ENCODE peak calls at places on chromosome 5, in seven cellular contexts. X is activated T-cell treated with anti-CD3 and anti-CD28 coated beads, Interleukin-2, amount 50 U/mL, for 24 hours; C is fibroblast of pulmonary artery; Y is AG20443; P is epithelial cell of esophagus; Q is MV-4-11; W is esophagus squamous epithelium. I is an unnamed sample.
A peak's percentile ranks its signal among the peaks of the same experiment; 100 is the strongest.

GRCh38 chr5:433836-434235 is 9.1 kb upstream of the EXOC3 start:
- DNase-seq in X (no peak), C (no peak), Y (no peak), P (no peak), Q (no peak), W (no peak), I (peak; percentile 56)

GRCh38 chr5:102536323-102536928 is 37.6 kb upstream of the SLCO6A1 start:
- DNase-seq in X (no peak), C (peak; percentile 29), Y (no peak), P (peak; percentile 11), Q (peak; percentile 27), W (no peak), I (no peak)

GRCh38 chr5:95730730-95731570 is at the start of gene RHOBTB3:
- DNase-seq in X (peak; percentile 69), C (peak; percentile 96), Y (peak; percentile 86), P (peak; percentile 61), Q (peak; percentile 30), W (peak; percentile 4), I (peak; percentile 70)

GRCh38 chr5:176541338-176542134 is 4.3 kb upstream of the RNF44 start:
- DNase-seq in X (peak; percentile 74), C (peak; percentile 64), Y (no peak), P (peak; percentile 86), Q (peak; percentile 46), W (no peak), I (peak; percentile 89)

GRCh38 chr5:1881273-1881586 is 1.5 kb downstream of the IRX4 start:
- DNase-seq in X (no peak), C (peak; percentile 26), Y (no peak), P (peak; percentile 43), Q (no peak), W (no peak), I (no peak)

GRCh38 chr5:144698454-144698853 is 527.8 kb downstream of the KCTD16 start:
- DNase-seq in X (no peak), C (no peak), Y (peak; percentile 11), P (peak; percentile 24), Q (no peak), W (no peak), I (no peak)

GRCh38 chr5:168013546-168013945 is 277.9 kb upstream of the WWC1 start:
- DNase-seq in X (no peak), C (no peak), Y (no peak), P (no peak), Q (no peak), W (no peak), I (no peak)

GRCh38 chr5:53169933-53170332 is 60.4 kb upstream of the MOCS2 start:
- DNase-seq in X (no peak), C (no peak), Y (no peak), P (no peak), Q (peak; percentile 60), W (no peak), I (no peak)

GRCh38 chr5:135488727-135489465 is 36.7 kb upstream of the TIFAB start:
- DNase-seq in X (no peak), C (peak; percentile 39), Y (peak; percentile 90), P (peak; percentile 43), Q (peak; percentile 41), W (no peak), I (peak; percentile 43)

GRCh38 chr5:29548262-29548661 is 1645.2 kb upstream of the CDH6 start:
- DNase-seq in X (no peak), C (no peak), Y (no peak), P (no peak), Q (no peak), W (no peak), I (no peak)

GRCh38 chr5:65553941-65554340 is 9.0 kb downstream of the CENPK start:
- DNase-seq in X (no peak), C (no peak), Y (no peak), P (no peak), Q (no peak), W (no peak), I (no peak)

GRCh38 chr5:103178167-103178566 is 58.1 kb downstream of the PPIP5K2 start:
- DNase-seq in X (no peak), C (peak; percentile 4), Y (no peak), P (no peak), Q (no peak), W (no peak), I (no peak)

GRCh38 chr5:78547731-78548189 is 100.8 kb downstream of the LHFPL2 start:
- DNase-seq in X (no peak), C (peak; percentile 100), Y (peak; percentile 72), P (no peak), Q (peak; percentile 63), W (no peak), I (no peak)

GRCh38 chr5:172699999-172700685 is 59.1 kb downstream of the NEURL1B start:
- DNase-seq in X (no peak), C (no peak), Y (no peak), P (no peak), Q (no peak), W (no peak), I (no peak)

GRCh38 chr5:58334035-58334434 is 125.9 kb downstream of the PLK2 start:
- DNase-seq in X (no peak), C (no peak), Y (no peak), P (no peak), Q (no peak), W (no peak), I (no peak)

GRCh38 chr5:175516933-175517823 is 38.8 kb downstream of the SFXN1 start:
- DNase-seq in X (peak; percentile 63), C (no peak), Y (no peak), P (no peak), Q (no peak), W (no peak), I (peak; percentile 68)

GRCh38 chr5:178437296-178438075 is 152.7 kb downstream of the COL23A1 start:
- DNase-seq in X (no peak), C (no peak), Y (no peak), P (no peak), Q (no peak), W (no peak), I (peak; percentile 28)

GRCh38 chr5:962801-963200 is 45.8 kb upstream of the NKD2 start:
- DNase-seq in X (no peak), C (no peak), Y (no peak), P (no peak), Q (no peak), W (no peak), I (peak; percentile 53)

GRCh38 chr5:141941779-141942178 is 16.2 kb downstream of the PCDH12 start:
- DNase-seq in X (no peak), C (no peak), Y (no peak), P (no peak), Q (no peak), W (no peak), I (no peak)

GRCh38 chr5:102532126-102532525 is 33.3 kb upstream of the SLCO6A1 start:
- DNase-seq in X (no peak), C (peak; percentile 66), Y (peak; percentile 20), P (no peak), Q (no peak), W (no peak), I (no peak)

GRCh38 chr5:179376701-179377420 is 31.6 kb upstream of the ADAMTS2 start:
- DNase-seq in X (no peak), C (no peak), Y (no peak), P (no peak), Q (no peak), W (no peak), I (no peak)

GRCh38 chr5:100667021-100667671 is 132.0 kb downstream of the FAM174A start:
- DNase-seq in X (no peak), C (peak; percentile 98), Y (no peak), P (peak; percentile 93), Q (peak; percentile 95), W (no peak), I (no peak)

GRCh38 chr5:39892708-39893107 is 467.9 kb upstream of the DAB2 start:
- DNase-seq in X (no peak), C (peak; percentile 33), Y (no peak), P (peak; percentile 80), Q (no peak), W (no peak), I (no peak)

GRCh38 chr5:114957384-114957783 is 212.3 kb downstream of the TRIM36 start:
- DNase-seq in X (no peak), C (no peak), Y (no peak), P (no peak), Q (no peak), W (no peak), I (no peak)

GRCh38 chr5:132237141-132237540 is 9.5 kb upstream of the P4HA2 start:
- DNase-seq in X (no peak), C (no peak), Y (peak; percentile 36), P (peak; percentile 28), Q (peak; percentile 90), W (no peak), I (peak; percentile 28)

GRCh38 chr5:151745071-151745705 is 13.2 kb downstream of the ATOX1 start:
- DNase-seq in X (no peak), C (peak; percentile 84), Y (peak; percentile 74), P (peak; percentile 98), Q (peak; percentile 35), W (peak; percentile 10), I (peak; percentile 69)

GRCh38 chr5:38316544-38317224 is 58.3 kb downstream of the EGFLAM start:
- DNase-seq in X (no peak), C (peak; percentile 29), Y (peak; percentile 64), P (no peak), Q (no peak), W (no peak), I (no peak)

GRCh38 chr5:2167671-2168070 is 284.9 kb upstream of the IRX4 start:
- DNase-seq in X (no peak), C (no peak), Y (no peak), P (no peak), Q (no peak), W (no peak), I (no peak)

GRCh38 chr5:17046320-17046719 is 110.2 kb upstream of the MYO10 start:
- DNase-seq in X (no peak), C (no peak), Y (no peak), P (no peak), Q (no peak), W (no peak), I (no peak)

GRCh38 chr5:43482490-43483064 is 1.1 kb downstream of the TMEM267 start:
- DNase-seq in X (no peak), C (peak; percentile 26), Y (peak; percentile 36), P (peak; percentile 23), Q (no peak), W (no peak), I (no peak)

GRCh38 chr5:148961261-148962199 is 101.3 kb downstream of the SH3TC2 start:
- DNase-seq in X (no peak), C (no peak), Y (no peak), P (no peak), Q (no peak), W (no peak), I (no peak)

GRCh38 chr5:101418735-101419134 is 515.7 kb upstream of the ST8SIA4 start:
- DNase-seq in X (no peak), C (peak; percentile 3), Y (no peak), P (no peak), Q (no peak), W (no peak), I (no peak)

GRCh38 chr5:7754997-7755596 is 95.8 kb downstream of the CFAP90 start:
- DNase-seq in X (peak; percentile 42), C (peak; percentile 27), Y (peak; percentile 65), P (peak; percentile 55), Q (peak; percentile 61), W (no peak), I (peak; percentile 73)

GRCh38 chr5:38404236-38404635 is 145.9 kb downstream of the EGFLAM start:
- DNase-seq in X (no peak), C (no peak), Y (no peak), P (no peak), Q (no peak), W (no peak), I (no peak)

GRCh38 chr5:37724395-37725125 is 115.3 kb downstream of the GDNF start:
- DNase-seq in X (no peak), C (peak; percentile 54), Y (peak; percentile 50), P (no peak), Q (no peak), W (no peak), I (no peak)

GRCh38 chr5:52880541-52880940 is 92.8 kb downstream of the ITGA1 start:
- DNase-seq in X (no peak), C (no peak), Y (no peak), P (peak; percentile 28), Q (no peak), W (no peak), I (no peak)

GRCh38 chr5:178417391-178417811 is 172.8 kb downstream of the COL23A1 start:
- DNase-seq in X (no peak), C (no peak), Y (no peak), P (no peak), Q (no peak), W (no peak), I (no peak)

GRCh38 chr5:154465169-154465568 is 12.9 kb downstream of the HAND1 start:
- DNase-seq in X (no peak), C (peak; percentile 89), Y (peak; percentile 34), P (peak; percentile 92), Q (peak; percentile 66), W (no peak), I (no peak)